ENCODE peak calls at places on chromosome 11, in eight cellular contexts. G, Y, W, X, D, K, E and I are unnamed samples.

GRCh38 chr11:114302663-114303062 is 6.5 kb downstream of the NNMT start:
- DNase-seq in G (no peak), Y (no peak), W (no peak), X (no peak), D (no peak), K (no peak), E (no peak), I (no peak)

GRCh38 chr11:14969922-14970323 is 2.2 kb downstream of the CALCA start:
- DNase-seq in G (no peak), Y (peak), W (peak), X (no peak), D (peak), K (no peak), E (no peak), I (peak)

GRCh38 chr11:76664578-76665061 is 5.9 kb downstream of the LRRC32 start:
- DNase-seq in G (no peak), Y (no peak), W (peak), X (peak), D (peak), K (no peak), E (no peak), I (no peak)

GRCh38 chr11:35083181-35084061 is 55.5 kb upstream of the CD44 start:
- DNase-seq in G (peak), Y (peak), W (peak), X (peak), D (peak), K (peak), E (peak), I (peak)

GRCh38 chr11:2298795-2299747 is 2.6 kb downstream of the C11orf21 start:
- DNase-seq in G (no peak), Y (no peak), W (peak), X (peak), D (peak), K (no peak), E (no peak), I (no peak)

GRCh38 chr11:102733232-102733875 is 8.6 kb upstream of the MMP8 start:
- DNase-seq in G (peak), Y (peak), W (peak), X (no peak), D (peak), K (no peak), E (no peak), I (no peak)

GRCh38 chr11:126742582-126742981 is 258.0 kb downstream of the KIRREL3 start:
- DNase-seq in G (no peak), Y (no peak), W (no peak), X (no peak), D (no peak), K (no peak), E (no peak), I (no peak)

GRCh38 chr11:116814502-116814901 is 8.6 kb downstream of the APOA4 start:
- DNase-seq in G (no peak), Y (no peak), W (no peak), X (no peak), D (no peak), K (no peak), E (no peak), I (no peak)

GRCh38 chr11:35815556-35816315 is 128.1 kb upstream of the LDLRAD3 start:
- DNase-seq in G (no peak), Y (no peak), W (no peak), X (no peak), D (no peak), K (no peak), E (no peak), I (no peak)

GRCh38 chr11:70398834-70399680 is 728 bp downstream of the CTTN start:
- DNase-seq in G (no peak), Y (peak), W (peak), X (no peak), D (no peak), K (no peak), E (no peak), I (no peak)

GRCh38 chr11:111737180-111737876 is 28.9 kb downstream of the PPP2R1B start:
- DNase-seq in G (no peak), Y (peak), W (peak), X (no peak), D (no peak), K (no peak), E (no peak), I (no peak)

GRCh38 chr11:64299847-64300648 is at the start of gene CATSPERZ:
- DNase-seq in G (no peak), Y (no peak), W (peak), X (no peak), D (no peak), K (no peak), E (no peak), I (no peak)

GRCh38 chr11:88555018-88555828 is 217.7 kb upstream of the CTSC start:
- DNase-seq in G (peak), Y (no peak), W (no peak), X (no peak), D (no peak), K (no peak), E (peak), I (no peak)

GRCh38 chr11:117189191-117189940 is 9.8 kb upstream of the TAGLN start:
- DNase-seq in G (no peak), Y (no peak), W (peak), X (peak), D (peak), K (no peak), E (no peak), I (peak)

GRCh38 chr11:108319541-108320145 is 96.8 kb downstream of the ATM start:
- DNase-seq in G (no peak), Y (no peak), W (no peak), X (no peak), D (no peak), K (no peak), E (peak), I (no peak)

GRCh38 chr11:75422248-75423231 is 10.5 kb downstream of the KLHL35 start:
- DNase-seq in G (no peak), Y (no peak), W (no peak), X (no peak), D (peak), K (no peak), E (no peak), I (no peak)

GRCh38 chr11:19441752-19442553 is 201.2 kb upstream of the E2F8 start:
- DNase-seq in G (no peak), Y (peak), W (no peak), X (no peak), D (no peak), K (no peak), E (peak), I (no peak)

GRCh38 chr11:134289789-134290188 is 13.6 kb downstream of the GLB1L3 start:
- DNase-seq in G (no peak), Y (no peak), W (no peak), X (no peak), D (no peak), K (no peak), E (no peak), I (no peak)

GRCh38 chr11:44400431-44400830 is 90.5 kb upstream of the ALX4 start:
- DNase-seq in G (no peak), Y (no peak), W (no peak), X (no peak), D (no peak), K (no peak), E (no peak), I (no peak)

GRCh38 chr11:9753031-9753430 is 89.2 kb downstream of the SWAP70 start:
- DNase-seq in G (no peak), Y (no peak), W (no peak), X (no peak), D (no peak), K (no peak), E (peak), I (no peak)

GRCh38 chr11:114889464-114890065 is 211.2 kb downstream of the NXPE2 start:
- DNase-seq in G (no peak), Y (no peak), W (no peak), X (no peak), D (no peak), K (no peak), E (no peak), I (no peak)

GRCh38 chr11:43987384-43988039 is 45.1 kb downstream of the C11orf96 start:
- DNase-seq in G (no peak), Y (peak), W (no peak), X (no peak), D (peak), K (no peak), E (peak), I (no peak)

GRCh38 chr11:66317766-66318575 is 1.1 kb upstream of the CD248 start:
- DNase-seq in G (no peak), Y (peak), W (peak), X (no peak), D (peak), K (peak), E (no peak), I (peak)

GRCh38 chr11:45736424-45736823 is 68.5 kb upstream of the SLC35C1 start:
- DNase-seq in G (no peak), Y (peak), W (no peak), X (no peak), D (no peak), K (no peak), E (peak), I (no peak)

GRCh38 chr11:77081381-77081851 is 14.6 kb downstream of the CAPN5 start:
- DNase-seq in G (no peak), Y (no peak), W (peak), X (peak), D (no peak), K (no peak), E (no peak), I (no peak)

GRCh38 chr11:120797133-120797532 is 226.8 kb upstream of the TBCEL start:
- DNase-seq in G (no peak), Y (no peak), W (no peak), X (no peak), D (no peak), K (no peak), E (no peak), I (no peak)

GRCh38 chr11:67248653-67249052 is 17.6 kb upstream of the GRK2 start:
- DNase-seq in G (no peak), Y (peak), W (no peak), X (no peak), D (peak), K (no peak), E (peak), I (no peak)

GRCh38 chr11:65793625-65794400 is 7.0 kb downstream of the OVOL1 start:
- DNase-seq in G (no peak), Y (no peak), W (no peak), X (no peak), D (peak), K (no peak), E (no peak), I (no peak)

GRCh38 chr11:83069441-83070043 is 2.2 kb downstream of the RAB30 start:
- DNase-seq in G (no peak), Y (no peak), W (no peak), X (no peak), D (no peak), K (no peak), E (no peak), I (no peak)
- H3K4me3 ChIP-seq in G (no peak), Y (peak), W (peak), X (peak), D (no peak), K (no peak), E (peak), I (no peak)

GRCh38 chr11:96486890-96487633 is 97.2 kb downstream of the JRKL start:
- DNase-seq in G (no peak), Y (no peak), W (peak), X (no peak), D (peak), K (no peak), E (peak), I (no peak)
- H3K27ac ChIP-seq in G (no peak), Y (no peak), W (no peak), X (no peak), D (no peak), K (no peak), E (no peak), I (no peak)

DNA sequence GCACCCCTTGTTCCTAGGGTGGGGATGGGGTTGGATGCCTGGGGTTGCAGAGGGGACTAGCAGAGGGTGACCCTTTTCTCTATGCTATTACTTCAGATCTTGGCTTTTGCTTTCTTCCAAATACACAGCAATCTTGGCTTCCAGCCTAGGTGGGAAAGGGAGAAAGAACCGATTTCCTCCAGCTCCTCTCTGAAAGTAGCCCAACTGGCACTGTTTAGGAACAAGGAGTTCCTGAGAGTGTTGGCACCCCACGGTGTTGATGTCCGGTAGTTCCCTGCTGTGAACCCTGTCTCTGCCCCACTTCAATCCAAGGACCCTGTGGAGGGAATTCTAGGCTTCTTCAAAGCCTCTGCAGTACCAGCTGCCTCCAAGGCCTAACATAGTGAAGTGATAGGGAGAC is 1.1 kb upstream of the SLC3A2 start:
- DNase-seq in G (no peak), Y (peak), W (no peak), X (no peak), D (no peak), K (no peak), E (no peak), I (no peak)
- H3K4me3 ChIP-seq in G (no peak), Y (peak), W (peak), X (peak), D (peak), K (no peak), E (peak), I (no peak)

GRCh38 chr11:47765086-47765485 is 2.1 kb downstream of the FNBP4 start:
- DNase-seq in G (no peak), Y (no peak), W (no peak), X (no peak), D (no peak), K (no peak), E (peak), I (no peak)
- H3K27ac ChIP-seq in G (peak), Y (no peak), W (no peak), X (no peak), D (no peak), K (peak), E (no peak), I (peak)

GRCh38 chr11:118217575-118217974 is 7.2 kb downstream of the JAML start:
- DNase-seq in G (no peak), Y (no peak), W (no peak), X (no peak), D (no peak), K (no peak), E (no peak), I (no peak)
- H3K4me3 ChIP-seq in G (no peak), Y (no peak), W (no peak), X (no peak), D (no peak), K (peak), E (no peak), I (peak)

DNA sequence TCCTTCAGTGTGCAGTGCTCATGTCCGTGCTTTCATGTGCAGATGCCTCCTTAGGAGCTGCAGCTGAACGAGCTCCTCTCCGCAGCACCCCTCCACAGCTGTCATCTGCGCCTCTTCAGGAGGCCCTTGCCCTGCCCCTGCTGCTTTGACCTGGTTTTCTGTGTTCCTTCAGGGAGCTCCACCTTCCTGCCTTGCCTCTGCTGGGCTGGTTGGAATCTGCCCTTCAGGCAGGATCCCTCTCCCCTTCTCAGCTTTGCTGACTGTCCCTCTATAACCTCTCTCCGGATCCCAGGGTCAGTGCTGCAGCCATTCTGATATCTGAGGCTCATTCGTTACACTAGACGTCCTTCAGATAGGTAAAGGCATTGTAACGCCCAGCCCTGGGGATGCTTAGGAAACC is 67.9 kb downstream of the SCN3B start:
- DNase-seq in G (no peak), Y (no peak), W (no peak), X (no peak), D (no peak), K (no peak), E (no peak), I (no peak)
- H3K27ac ChIP-seq in G (no peak), Y (no peak), W (no peak), X (no peak), D (no peak), K (no peak), E (no peak), I (no peak)